ENCODE peak calls at places on chromosomes 7 and 10, in ten cellular contexts. B is CD4-positive, alpha-beta T cell; W is GM12865; Y is AG09319; D is WTC11; M is Calu3; Z is A673; E is neural crest cell; X is brain microvascular endothelial cell; G is fibroblast of pulmonary artery. F is an unnamed sample.

GRCh38 chr7:400901-401485 is 111.0 kb downstream of the FOXL3 start:
- DNase-seq in B (no peak), W (no peak), Y (no peak), D (no peak), M (no peak), Z (no peak), E (no peak), X (no peak), G (no peak), F (no peak)

GRCh38 chr10:90930971-90931841 is 10.3 kb upstream of the ANKRD1 start:
- DNase-seq in B (no peak), W (no peak), Y (no peak), D (peak), M (peak), Z (peak), E (no peak), X (peak), G (peak), F (no peak)

GRCh38 chr7:12244129-12244528 is 33.0 kb downstream of the TMEM106B start:
- DNase-seq in B (no peak), W (peak), Y (no peak), D (peak), M (peak), Z (peak), E (no peak), X (peak), G (peak), F (no peak)

GRCh38 chr10:48309711-48310226 is 3.3 kb downstream of the MAPK8 start:
- DNase-seq in B (no peak), W (peak), Y (no peak), D (no peak), M (no peak), Z (no peak), E (no peak), X (no peak), G (peak), F (no peak)

GRCh38 chr7:70189261-70189660 is 591.0 kb downstream of the AUTS2 start:
- DNase-seq in B (no peak), W (no peak), Y (no peak), D (no peak), M (no peak), Z (peak), E (no peak), X (no peak), G (no peak), F (no peak)

GRCh38 chr10:12097791-12098190 is 29.0 kb downstream of the DHTKD1 start:
- DNase-seq in B (no peak), W (no peak), Y (no peak), D (no peak), M (no peak), Z (no peak), E (no peak), X (peak), G (no peak), F (no peak)

GRCh38 chr10:45395554-45395953 is 21.5 kb downstream of the ALOX5 start:
- DNase-seq in B (no peak), W (no peak), Y (no peak), D (no peak), M (no peak), Z (no peak), E (no peak), X (no peak), G (no peak), F (no peak)

GRCh38 chr10:132209130-132209529 is 22.4 kb downstream of the DPYSL4 start:
- DNase-seq in B (no peak), W (no peak), Y (no peak), D (no peak), M (no peak), Z (no peak), E (no peak), X (no peak), G (no peak), F (no peak)

GRCh38 chr7:73425356-73425983 is 8.1 kb upstream of the FZD9 start:
- DNase-seq in B (no peak), W (no peak), Y (no peak), D (no peak), M (no peak), Z (no peak), E (no peak), X (no peak), G (no peak), F (no peak)

GRCh38 chr7:30247546-30248386 is 36.6 kb upstream of the ZNRF2 start:
- DNase-seq in B (no peak), W (no peak), Y (no peak), D (no peak), M (no peak), Z (peak), E (no peak), X (no peak), G (peak), F (no peak)

GRCh38 chr10:52649471-52649870 is 123.1 kb downstream of the MBL2 start:
- DNase-seq in B (no peak), W (no peak), Y (no peak), D (no peak), M (no peak), Z (no peak), E (no peak), X (no peak), G (no peak), F (no peak)

GRCh38 chr7:12294701-12295100 is 83.6 kb downstream of the TMEM106B start:
- DNase-seq in B (no peak), W (no peak), Y (no peak), D (no peak), M (no peak), Z (no peak), E (no peak), X (no peak), G (no peak), F (no peak)

GRCh38 chr7:55526770-55527169 is 45.5 kb downstream of the VOPP1 start:
- DNase-seq in B (no peak), W (no peak), Y (no peak), D (peak), M (no peak), Z (peak), E (no peak), X (no peak), G (no peak), F (no peak)

GRCh38 chr10:63208981-63209380 is 75.9 kb downstream of the NRBF2 start:
- DNase-seq in B (no peak), W (no peak), Y (no peak), D (no peak), M (no peak), Z (no peak), E (no peak), X (peak), G (peak), F (no peak)

GRCh38 chr7:24826662-24827020 is 69.4 kb upstream of the GSDME start:
- DNase-seq in B (no peak), W (no peak), Y (no peak), D (no peak), M (no peak), Z (no peak), E (no peak), X (no peak), G (no peak), F (no peak)

GRCh38 chr10:46541017-46541661 is 15.3 kb downstream of the GPRIN2 start:
- DNase-seq in B (no peak), W (no peak), Y (no peak), D (peak), M (peak), Z (peak), E (peak), X (no peak), G (no peak), F (no peak)
- TF ChIP-seq CTCF in B (no peak), W (no peak), Y (peak), D (peak), M (peak), Z (no peak), E (peak), X (peak), G (peak), F (no peak)

DNA sequence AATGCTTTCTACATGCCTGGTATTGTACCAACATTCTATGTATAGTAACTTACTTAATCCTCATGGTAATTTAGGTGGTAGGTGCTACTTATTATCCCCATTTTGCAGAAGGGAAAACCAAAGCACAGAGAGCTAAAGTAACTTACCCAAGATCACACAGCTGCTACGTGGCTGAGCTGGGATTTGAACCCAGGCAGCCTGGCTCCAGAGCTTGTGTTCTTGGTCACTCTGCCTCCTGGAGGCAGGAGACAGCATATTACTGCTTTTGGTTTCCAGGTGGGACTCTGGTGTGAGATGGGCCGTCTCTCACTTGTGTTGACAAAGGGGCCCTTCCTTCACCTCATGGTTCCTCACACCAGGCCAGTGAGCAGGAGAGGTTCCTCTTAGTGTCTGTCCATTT is 79.8 kb upstream of the PPIF start:
- DNase-seq in B (no peak), W (peak), Y (no peak), D (no peak), M (no peak), Z (no peak), E (no peak), X (no peak), G (no peak), F (no peak)
- TF ChIP-seq CTCF in B (no peak), W (peak), Y (no peak), D (no peak), M (no peak), Z (no peak), E (no peak), X (peak), G (peak), F (no peak)

GRCh38 chr7:117122536-117122935 is 169.2 kb downstream of the ST7 start:
- DNase-seq in B (no peak), W (no peak), Y (no peak), D (no peak), M (no peak), Z (no peak), E (no peak), X (no peak), G (no peak), F (no peak)

GRCh38 chr7:117116221-117116620 is 162.9 kb downstream of the ST7 start:
- DNase-seq in B (no peak), W (no peak), Y (no peak), D (no peak), M (no peak), Z (no peak), E (no peak), X (no peak), G (no peak), F (no peak)

GRCh38 chr7:117118579-117119180 is 165.4 kb downstream of the ST7 start:
- DNase-seq in B (no peak), W (no peak), Y (no peak), D (no peak), M (no peak), Z (no peak), E (no peak), X (no peak), G (no peak), F (no peak)

GRCh38 chr7:117117172-117117571 is 163.9 kb downstream of the ST7 start:
- DNase-seq in B (no peak), W (no peak), Y (no peak), D (no peak), M (no peak), Z (no peak), E (no peak), X (no peak), G (no peak), F (no peak)

GRCh38 chr7:117119192-117119924 is 166.1 kb downstream of the ST7 start:
- DNase-seq in B (peak), W (peak), Y (peak), D (peak), M (peak), Z (peak), E (peak), X (peak), G (peak), F (no peak)
- TF ChIP-seq CTCF in B (peak), W (peak), Y (peak), D (peak), M (peak), Z (peak), E (peak), X (peak), G (peak), F (peak)

GRCh38 chr10:35574924-35575352 is 30.2 kb upstream of the GJD4 start:
- DNase-seq in B (no peak), W (no peak), Y (peak), D (peak), M (no peak), Z (no peak), E (no peak), X (peak), G (peak), F (no peak)
- TF ChIP-seq CTCF in B (no peak), W (peak), Y (peak), D (no peak), M (no peak), Z (peak), E (no peak), X (peak), G (peak), F (no peak)

GRCh38 chr7:129421717-129422250 is 12.4 kb upstream of the STRIP2 start:
- DNase-seq in B (no peak), W (no peak), Y (no peak), D (no peak), M (no peak), Z (no peak), E (no peak), X (no peak), G (peak), F (no peak)
- TF ChIP-seq CTCF in B (no peak), W (no peak), Y (no peak), D (no peak), M (no peak), Z (no peak), E (no peak), X (no peak), G (no peak), F (no peak)

GRCh38 chr10:132961-133898 is 2.0 kb upstream of the ZMYND11 start:
- DNase-seq in B (no peak), W (no peak), Y (no peak), D (no peak), M (no peak), Z (no peak), E (no peak), X (peak), G (peak), F (no peak)

GRCh38 chr10:134205-134742 is 981 bp upstream of the ZMYND11 start:
- DNase-seq in B (no peak), W (peak), Y (no peak), D (no peak), M (no peak), Z (no peak), E (peak), X (no peak), G (no peak), F (no peak)

GRCh38 chr10:136465-136762 is 1.2 kb downstream of the ZMYND11 start:
- DNase-seq in B (no peak), W (no peak), Y (no peak), D (no peak), M (no peak), Z (no peak), E (no peak), X (no peak), G (no peak), F (no peak)

GRCh38 chr10:135601-136464 is 578 bp downstream of the ZMYND11 start:
- DNase-seq in B (peak), W (peak), Y (no peak), D (peak), M (peak), Z (peak), E (peak), X (peak), G (peak), F (no peak)

GRCh38 chr10:134743-135600 is at the start of gene ZMYND11:
- DNase-seq in B (peak), W (peak), Y (peak), D (peak), M (peak), Z (peak), E (peak), X (peak), G (peak), F (peak)
- TF ChIP-seq CTCF in B (no peak), W (no peak), Y (no peak), D (no peak), M (no peak), Z (no peak), E (peak), X (no peak), G (no peak), F (no peak)

GRCh38 chr7:36456135-36456534 is 66.5 kb downstream of the ANLN start:
- DNase-seq in B (no peak), W (no peak), Y (no peak), D (no peak), M (no peak), Z (no peak), E (no peak), X (no peak), G (no peak), F (no peak)

GRCh38 chr7:36459236-36459960 is 69.7 kb downstream of the ANLN start:
- DNase-seq in B (no peak), W (no peak), Y (no peak), D (no peak), M (no peak), Z (no peak), E (no peak), X (no peak), G (no peak), F (no peak)

GRCh38 chr7:36460811-36461429 is 71.3 kb downstream of the ANLN start:
- DNase-seq in B (no peak), W (no peak), Y (no peak), D (no peak), M (no peak), Z (no peak), E (no peak), X (no peak), G (no peak), F (no peak)

GRCh38 chr7:36456548-36456947 is 66.9 kb downstream of the ANLN start:
- DNase-seq in B (no peak), W (no peak), Y (no peak), D (no peak), M (no peak), Z (no peak), E (no peak), X (no peak), G (no peak), F (no peak)

DNA sequence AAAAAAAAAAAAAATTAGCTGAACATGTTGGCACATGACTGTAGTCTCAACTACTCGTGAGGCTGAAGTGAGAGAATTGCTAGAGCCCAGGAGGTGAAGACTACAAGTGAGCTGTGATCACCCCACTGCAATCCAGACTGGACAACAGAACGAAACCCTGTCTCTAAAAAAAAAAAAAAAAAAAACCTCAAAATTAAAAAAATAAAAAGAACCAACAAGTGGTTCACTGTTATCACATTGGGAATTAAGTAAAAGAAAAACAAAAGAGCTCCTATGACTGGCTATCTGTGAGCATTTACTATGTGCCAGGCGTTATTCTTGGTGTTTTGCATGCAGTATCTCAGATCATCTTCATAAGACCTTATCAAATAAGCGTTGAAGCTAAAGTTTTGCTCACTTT is 66.0 kb downstream of the ANLN start:
- DNase-seq in B (no peak), W (no peak), Y (no peak), D (no peak), M (no peak), Z (no peak), E (no peak), X (no peak), G (no peak), F (no peak)
- TF ChIP-seq CTCF in B (no peak), W (no peak), Y (no peak), D (no peak), M (no peak), Z (no peak), E (no peak), X (no peak), G (no peak), F (no peak)

DNA sequence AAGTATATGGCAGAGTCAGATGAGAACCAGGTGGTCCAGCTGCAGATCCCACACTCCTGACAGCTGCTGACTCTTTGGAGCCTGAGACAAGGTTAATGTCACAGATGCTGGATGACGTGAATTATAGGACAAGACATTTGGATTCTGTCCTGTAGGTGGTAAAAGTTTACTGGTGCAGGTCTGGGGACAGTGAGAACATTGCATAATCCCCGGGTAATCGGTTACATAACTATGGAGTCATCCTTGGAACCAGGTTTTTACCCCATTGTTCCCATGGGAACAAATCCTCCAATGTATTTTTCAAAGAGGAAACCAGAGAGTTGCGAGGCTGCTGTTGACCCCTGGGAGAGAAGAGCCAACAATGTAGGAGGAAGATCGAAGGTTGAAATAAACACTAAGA is 27.5 kb upstream of the ZCCHC24 start:
- DNase-seq in B (no peak), W (no peak), Y (no peak), D (no peak), M (no peak), Z (no peak), E (no peak), X (no peak), G (peak), F (no peak)
- TF ChIP-seq CTCF in B (no peak), W (no peak), Y (no peak), D (no peak), M (no peak), Z (no peak), E (no peak), X (no peak), G (no peak), F (no peak)

GRCh38 chr10:26436848-26437247 is 1.3 kb upstream of the APBB1IP start:
- DNase-seq in B (no peak), W (no peak), Y (no peak), D (no peak), M (peak), Z (no peak), E (no peak), X (no peak), G (no peak), F (no peak)

GRCh38 chr10:26439436-26440090 is 1.4 kb downstream of the APBB1IP start:
- DNase-seq in B (no peak), W (no peak), Y (no peak), D (no peak), M (no peak), Z (no peak), E (no peak), X (no peak), G (no peak), F (no peak)

GRCh38 chr10:26435852-26436251 is 2.3 kb upstream of the APBB1IP start:
- DNase-seq in B (no peak), W (no peak), Y (no peak), D (no peak), M (no peak), Z (no peak), E (no peak), X (no peak), G (no peak), F (no peak)

GRCh38 chr10:26438534-26439269 is 561 bp downstream of the APBB1IP start:
- DNase-seq in B (peak), W (peak), Y (no peak), D (peak), M (peak), Z (no peak), E (no peak), X (no peak), G (no peak), F (no peak)

GRCh38 chr10:26437637-26438461 is at the start of gene APBB1IP:
- DNase-seq in B (peak), W (peak), Y (peak), D (peak), M (peak), Z (no peak), E (no peak), X (no peak), G (peak), F (no peak)
- TF ChIP-seq CTCF in B (no peak), W (no peak), Y (no peak), D (no peak), M (no peak), Z (no peak), E (no peak), X (no peak), G (no peak), F (no peak)